ENCODE peak calls at places on chromosomes 13 and 19, in four cellular contexts. P is K562, V is GM12878, U is HepG2. B is an unnamed sample. For H3K4me1, the result is how much of the 10 kb centered on the place peaks cover.

GRCh38 chr13:32045963-32046785 is 14.6 kb downstream of the FRY start:
- DNase-seq in U (peak), V (no peak), P (no peak), B (peak)

GRCh38 chr19:18456974-18457373 is 19.0 kb upstream of the ISYNA1 start:
- DNase-seq in V (no peak), U (no peak), P (no peak), B (no peak)

GRCh38 chr13:21348771-21349170 is 110.3 kb downstream of the ZDHHC20 start:
- DNase-seq in V (no peak), U (no peak), P (no peak), B (no peak)

GRCh38 chr13:19766637-19767036 is 16.1 kb downstream of the PSPC1 start:
- DNase-seq in V (no peak), U (no peak), P (peak), B (no peak)

GRCh38 chr13:61192826-61193225 is 222.8 kb downstream of the PCDH20 start:
- DNase-seq in V (no peak), U (no peak), P (no peak), B (no peak)

GRCh38 chr13:75421133-75421532 is 60.8 kb downstream of the TBC1D4 start:
- DNase-seq in V (no peak), P (no peak), U (no peak), B (no peak)

GRCh38 chr19:36573020-36573947 is at the start of gene ZNF529:
- DNase-seq in P (peak), V (peak), U (peak), B (peak)

GRCh38 chr19:1577090-1577928 is 9.2 kb upstream of the MEX3D start:
- DNase-seq in P (no peak), U (no peak), V (no peak), B (no peak)

GRCh38 chr19:56253737-56254136 is 18.8 kb upstream of the EDDM13 start:
- DNase-seq in P (peak), V (no peak), U (peak), B (peak)

DNA sequence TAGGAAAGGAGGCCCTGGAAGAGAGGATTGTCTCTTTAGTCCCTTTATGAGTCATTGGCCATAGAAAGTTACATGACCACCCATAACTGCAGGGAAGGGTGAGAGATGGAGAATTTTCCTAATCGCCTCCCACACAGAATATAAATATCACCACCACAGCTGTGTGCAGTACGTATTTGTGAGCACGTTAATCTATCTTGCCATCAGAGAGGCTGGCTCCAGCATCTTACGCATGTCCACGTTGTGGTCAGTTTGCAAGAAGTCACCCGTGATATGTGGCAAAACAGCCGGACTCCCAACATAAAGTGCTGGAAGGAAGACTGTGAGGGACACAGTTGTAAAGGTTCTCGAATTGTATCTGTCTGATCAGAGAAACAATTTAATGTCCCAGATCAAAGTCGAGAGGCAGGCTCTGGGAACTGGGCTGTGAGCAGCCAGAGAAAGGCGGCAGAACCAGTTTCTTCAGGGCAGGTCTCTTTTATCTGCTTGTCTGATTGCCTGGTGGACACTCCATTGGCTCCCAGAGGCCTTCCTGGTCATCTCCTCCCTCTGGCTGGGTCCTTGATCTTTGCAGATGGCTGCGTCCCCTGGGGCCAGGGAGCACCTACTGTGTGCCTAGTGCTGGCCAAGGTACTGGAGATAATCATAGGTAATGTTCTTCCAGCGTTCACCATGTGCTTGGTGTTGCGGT is 74.9 kb downstream of the SIPA1L3 start:
- DNase-seq in U (no peak), V (no peak), P (no peak), B (no peak)
- TF ChIP-seq MYC in U (no peak), V (no peak), P (no peak), B (no peak)

GRCh38 chr19:48249502-48250014 is 6.2 kb downstream of the CARD8 start:
- DNase-seq in U (no peak), V (peak), P (peak), B (peak)

GRCh38 chr19:48248081-48248833 is 7.5 kb downstream of the CARD8 start:
- DNase-seq in U (no peak), V (no peak), P (no peak), B (no peak)

GRCh38 chr19:48244289-48244688 is 11.4 kb downstream of the CARD8 start:
- DNase-seq in P (no peak), U (no peak), V (no peak), B (peak)

GRCh38 chr19:48247212-48247611 is 8.5 kb downstream of the CARD8 start:
- DNase-seq in V (no peak), U (no peak), P (no peak), B (no peak)

GRCh38 chr19:48246101-48246500 is 9.6 kb downstream of the CARD8 start:
- DNase-seq in P (no peak), V (no peak), U (no peak), B (no peak)
- H2AFZ ChIP-seq in P (no peak), V (no peak), U (no peak), B (no peak)

GRCh38 chr13:77019756-77020155 is 7.2 kb downstream of the FBXL3 start:
- DNase-seq in V (no peak), P (no peak), U (no peak), B (no peak)
- H3K4me1 ChIP-seq in V (under half), P (under half), U (under half), B (under half)

DNA sequence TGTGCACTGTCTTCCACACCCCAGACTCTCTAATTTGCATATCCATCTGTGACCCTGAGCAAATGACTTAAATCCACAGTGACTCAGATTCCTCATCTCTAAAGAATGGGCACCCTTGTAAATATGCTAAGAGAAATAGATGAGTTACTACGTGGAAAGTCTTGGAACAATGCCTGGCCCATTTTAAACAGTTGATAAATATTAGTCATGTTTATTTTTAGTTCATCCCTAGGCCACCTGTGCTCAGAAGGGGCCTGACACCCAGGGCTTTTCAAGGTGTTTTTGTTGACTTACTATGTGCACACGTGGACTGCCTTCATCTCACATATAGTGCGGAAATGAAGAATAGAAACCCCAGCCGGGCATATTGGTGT is 806 bp upstream of the PTPRH start:
- DNase-seq in P (peak), U (peak), V (no peak), B (peak)
- TF ChIP-seq MYC in P (no peak), U (no peak), V (no peak), B (no peak)

DNA sequence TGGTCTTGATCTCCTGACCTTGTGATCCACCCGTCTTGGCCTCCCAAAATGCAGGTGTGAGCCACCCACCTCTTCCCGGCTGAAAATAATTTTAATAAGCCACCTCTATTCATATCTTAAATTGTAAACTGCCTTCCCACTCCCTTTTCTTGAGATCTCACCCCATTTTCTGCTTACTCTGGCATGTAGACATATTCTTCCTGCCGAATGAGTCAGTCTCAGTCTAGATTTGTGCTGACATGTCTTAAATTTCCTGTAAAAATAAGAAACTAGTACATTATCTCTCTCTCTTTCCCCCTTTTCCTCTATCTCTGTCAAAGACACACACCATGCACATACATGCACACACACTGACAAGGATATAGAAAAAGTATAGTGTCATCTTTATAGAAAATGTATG is 60.9 kb downstream of the THSD1 start:
- DNase-seq in V (no peak), P (no peak), U (no peak), B (peak)
- H2AFZ ChIP-seq in V (no peak), P (no peak), U (no peak), B (peak)

GRCh38 chr19:8460516-8461298 is 15.9 kb downstream of the HNRNPM start:
- DNase-seq in P (no peak), V (no peak), U (no peak), B (no peak)
- H3K4me1 ChIP-seq in P (under half), V (under half), U (under half), B (under half)

DNA sequence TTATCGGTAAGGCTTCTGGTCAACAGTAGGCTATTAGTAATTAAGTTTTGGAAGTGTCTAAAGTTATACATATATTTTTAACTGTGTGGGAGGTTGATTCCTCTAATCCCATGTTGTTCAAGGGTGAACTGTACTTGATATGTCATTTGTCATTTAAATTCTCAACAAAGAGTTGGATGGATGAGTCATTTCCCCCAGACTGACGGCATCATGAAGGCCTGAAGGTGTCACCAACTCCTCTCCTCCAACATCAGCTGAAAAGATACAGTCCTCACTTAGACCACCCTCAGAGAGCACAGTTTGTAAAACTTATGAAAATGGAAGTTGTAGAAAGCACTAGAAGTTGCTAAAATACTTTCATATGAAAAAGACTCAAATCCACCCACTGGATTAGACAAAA is 48.8 kb downstream of the DCLK1 start:
- DNase-seq in U (no peak), P (no peak), V (no peak), B (no peak)
- TF ChIP-seq MYC in U (no peak), P (no peak), V (no peak), B (no peak)

GRCh38 chr19:55152017-55152416 is 3.0 kb upstream of the TNNT1 start:
- DNase-seq in V (no peak), P (peak), U (no peak), B (no peak)
- H2AFZ ChIP-seq in V (no peak), P (peak), U (no peak), B (no peak)

DNA sequence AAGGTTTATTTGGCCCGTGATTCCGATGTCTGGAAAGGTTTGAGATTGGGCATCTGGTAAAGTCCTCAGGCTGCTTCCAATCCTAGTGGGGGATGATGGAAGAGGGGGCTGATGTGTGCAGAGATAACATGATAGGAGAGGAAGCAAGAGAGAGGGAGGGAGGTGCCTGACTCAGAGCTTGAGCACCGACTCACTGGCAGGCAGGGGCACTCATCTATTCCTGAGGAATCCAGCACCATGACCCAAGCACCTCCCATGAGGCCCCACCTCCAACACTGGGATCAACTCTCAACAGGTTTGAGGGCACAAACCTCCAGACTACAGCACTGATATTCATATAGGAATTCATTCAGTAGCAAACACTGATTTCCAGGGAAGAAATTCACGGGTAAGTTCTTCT is 5.6 kb upstream of the SIGLEC9 start:
- DNase-seq in P (no peak), V (no peak), U (no peak), B (no peak)
- H3K4me1 ChIP-seq in P (under half), V (under half), U (under half), B (under half)

DNA sequence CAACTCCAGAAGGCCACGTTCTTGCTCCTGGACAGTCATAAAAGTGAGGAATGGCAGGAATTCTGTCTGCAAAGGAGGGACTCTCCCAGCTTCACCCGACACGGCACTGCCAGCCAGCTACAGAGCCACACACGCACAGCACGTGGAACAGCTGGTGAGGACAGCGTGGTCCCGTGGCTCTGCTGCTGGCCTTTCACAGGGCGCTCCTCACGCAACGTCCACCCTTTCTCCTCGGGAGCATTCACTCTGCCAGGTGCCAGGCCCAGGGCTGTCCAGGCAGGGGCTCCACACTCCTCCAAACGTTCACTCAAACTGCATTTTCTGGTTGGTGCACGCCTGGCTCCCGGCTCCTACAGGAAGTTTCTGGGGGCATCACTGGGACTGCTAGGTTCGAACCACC is 14.4 kb downstream of the GRTP1 start:
- DNase-seq in V (no peak), P (no peak), U (no peak), B (no peak)
- TF ChIP-seq MYC in V (no peak), P (no peak), U (no peak), B (no peak)